ENCODE peak calls at places on chromosomes 2 and 18, in ten cellular contexts. One of them, this sample, is unnamed. For H3K27me3, the result is how much of the 10 kb centered on the place peaks cover.

GRCh38 chr2:172021955-172022354 is 22.2 kb downstream of the METAP1D start:
- DNase-seq in neuronal stem cell: no peak
- DNase-seq in pancreas: no peak
- DNase-seq in uterus: no peak
- DNase-seq in CD8-positive, alpha-beta memory T cell: no peak
- DNase-seq in CD8-positive, alpha-beta T cell: no peak
- DNase-seq in brain microvascular endothelial cell: peak
- DNase-seq in trophoblast cell: no peak
- DNase-seq in left ventricle myocardium inferior: no peak
- DNase-seq in astrocyte: peak
- DNase-seq in this sample: no peak

GRCh38 chr18:33579147-33579867 is 1.3 kb downstream of the ASXL3 start:
- DNase-seq in neuronal stem cell: peak
- DNase-seq in pancreas: no peak
- DNase-seq in uterus: no peak
- DNase-seq in CD8-positive, alpha-beta memory T cell: no peak
- DNase-seq in CD8-positive, alpha-beta T cell: no peak
- DNase-seq in brain microvascular endothelial cell: no peak
- DNase-seq in trophoblast cell: no peak
- DNase-seq in left ventricle myocardium inferior: no peak
- DNase-seq in astrocyte: no peak
- DNase-seq in this sample: no peak

GRCh38 chr18:13223341-13224148 is 5.0 kb downstream of the LDLRAD4 start:
- DNase-seq in neuronal stem cell: no peak
- DNase-seq in pancreas: no peak
- DNase-seq in uterus: peak
- DNase-seq in CD8-positive, alpha-beta memory T cell: no peak
- DNase-seq in CD8-positive, alpha-beta T cell: no peak
- DNase-seq in brain microvascular endothelial cell: no peak
- DNase-seq in trophoblast cell: peak
- DNase-seq in left ventricle myocardium inferior: peak
- DNase-seq in astrocyte: no peak
- DNase-seq in this sample: no peak

GRCh38 chr18:54945726-54946125 is 13.5 kb downstream of the CCDC68 start:
- DNase-seq in neuronal stem cell: no peak
- DNase-seq in pancreas: no peak
- DNase-seq in uterus: no peak
- DNase-seq in CD8-positive, alpha-beta memory T cell: no peak
- DNase-seq in CD8-positive, alpha-beta T cell: no peak
- DNase-seq in brain microvascular endothelial cell: no peak
- DNase-seq in trophoblast cell: no peak
- DNase-seq in left ventricle myocardium inferior: no peak
- DNase-seq in astrocyte: no peak
- DNase-seq in this sample: no peak

GRCh38 chr2:99399795-99400194 is 62.6 kb downstream of the EIF5B start:
- DNase-seq in neuronal stem cell: no peak
- DNase-seq in pancreas: no peak
- DNase-seq in uterus: no peak
- DNase-seq in CD8-positive, alpha-beta memory T cell: no peak
- DNase-seq in CD8-positive, alpha-beta T cell: no peak
- DNase-seq in brain microvascular endothelial cell: no peak
- DNase-seq in trophoblast cell: no peak
- DNase-seq in left ventricle myocardium inferior: no peak
- DNase-seq in astrocyte: no peak
- DNase-seq in this sample: no peak

GRCh38 chr2:39243469-39244123 is at the start of gene CDKL4:
- DNase-seq in neuronal stem cell: no peak
- DNase-seq in pancreas: no peak
- DNase-seq in uterus: no peak
- DNase-seq in CD8-positive, alpha-beta memory T cell: no peak
- DNase-seq in CD8-positive, alpha-beta T cell: peak
- DNase-seq in brain microvascular endothelial cell: no peak
- DNase-seq in trophoblast cell: peak
- DNase-seq in left ventricle myocardium inferior: peak
- DNase-seq in astrocyte: no peak
- DNase-seq in this sample: no peak

GRCh38 chr2:17604050-17604449 is 63.6 kb downstream of the VSNL1 start:
- DNase-seq in neuronal stem cell: no peak
- DNase-seq in pancreas: no peak
- DNase-seq in uterus: no peak
- DNase-seq in CD8-positive, alpha-beta memory T cell: no peak
- DNase-seq in CD8-positive, alpha-beta T cell: no peak
- DNase-seq in brain microvascular endothelial cell: no peak
- DNase-seq in trophoblast cell: no peak
- DNase-seq in left ventricle myocardium inferior: no peak
- DNase-seq in astrocyte: no peak
- DNase-seq in this sample: no peak

GRCh38 chr2:164439235-164439634 is 182.0 kb downstream of the GRB14 start:
- DNase-seq in neuronal stem cell: no peak
- DNase-seq in pancreas: no peak
- DNase-seq in uterus: no peak
- DNase-seq in CD8-positive, alpha-beta memory T cell: no peak
- DNase-seq in CD8-positive, alpha-beta T cell: no peak
- DNase-seq in brain microvascular endothelial cell: no peak
- DNase-seq in trophoblast cell: no peak
- DNase-seq in left ventricle myocardium inferior: no peak
- DNase-seq in astrocyte: no peak
- DNase-seq in this sample: no peak

GRCh38 chr2:164599954-164600589 is 21.2 kb downstream of the GRB14 start:
- DNase-seq in neuronal stem cell: peak
- DNase-seq in pancreas: peak
- DNase-seq in uterus: no peak
- DNase-seq in CD8-positive, alpha-beta memory T cell: no peak
- DNase-seq in CD8-positive, alpha-beta T cell: no peak
- DNase-seq in brain microvascular endothelial cell: peak
- DNase-seq in trophoblast cell: peak
- DNase-seq in left ventricle myocardium inferior: no peak
- DNase-seq in astrocyte: peak
- DNase-seq in this sample: no peak

GRCh38 chr18:13273800-13274199 is 55.2 kb downstream of the LDLRAD4 start:
- DNase-seq in neuronal stem cell: no peak
- DNase-seq in pancreas: no peak
- DNase-seq in uterus: no peak
- DNase-seq in CD8-positive, alpha-beta memory T cell: no peak
- DNase-seq in CD8-positive, alpha-beta T cell: peak
- DNase-seq in brain microvascular endothelial cell: no peak
- DNase-seq in trophoblast cell: no peak
- DNase-seq in left ventricle myocardium inferior: no peak
- DNase-seq in astrocyte: no peak
- DNase-seq in this sample: no peak

GRCh38 chr2:234412726-234413125 is 84.2 kb downstream of the ARL4C start:
- DNase-seq in neuronal stem cell: no peak
- DNase-seq in pancreas: no peak
- DNase-seq in uterus: no peak
- DNase-seq in CD8-positive, alpha-beta memory T cell: no peak
- DNase-seq in CD8-positive, alpha-beta T cell: no peak
- DNase-seq in brain microvascular endothelial cell: peak
- DNase-seq in trophoblast cell: no peak
- DNase-seq in left ventricle myocardium inferior: no peak
- DNase-seq in astrocyte: peak
- DNase-seq in this sample: no peak

GRCh38 chr18:8389391-8390340 is 219.6 kb upstream of the RAB12 start:
- DNase-seq in neuronal stem cell: peak
- DNase-seq in pancreas: peak
- DNase-seq in uterus: peak
- DNase-seq in CD8-positive, alpha-beta memory T cell: no peak
- DNase-seq in CD8-positive, alpha-beta T cell: no peak
- DNase-seq in brain microvascular endothelial cell: peak
- DNase-seq in trophoblast cell: peak
- DNase-seq in left ventricle myocardium inferior: peak
- DNase-seq in astrocyte: peak
- DNase-seq in this sample: peak

GRCh38 chr18:32920796-32921787 is 148.3 kb upstream of the KLHL14 start:
- DNase-seq in neuronal stem cell: no peak
- DNase-seq in pancreas: no peak
- DNase-seq in uterus: no peak
- DNase-seq in CD8-positive, alpha-beta memory T cell: no peak
- DNase-seq in CD8-positive, alpha-beta T cell: no peak
- DNase-seq in brain microvascular endothelial cell: peak
- DNase-seq in trophoblast cell: peak
- DNase-seq in left ventricle myocardium inferior: no peak
- DNase-seq in astrocyte: peak
- DNase-seq in this sample: no peak

GRCh38 chr2:44362207-44363015 is 664 bp downstream of the CAMKMT start:
- DNase-seq in neuronal stem cell: no peak
- DNase-seq in pancreas: peak
- DNase-seq in uterus: peak
- DNase-seq in CD8-positive, alpha-beta memory T cell: peak
- DNase-seq in CD8-positive, alpha-beta T cell: peak
- DNase-seq in brain microvascular endothelial cell: peak
- DNase-seq in trophoblast cell: peak
- DNase-seq in left ventricle myocardium inferior: peak
- DNase-seq in astrocyte: peak
- DNase-seq in this sample: peak

GRCh38 chr18:49892148-49892924 is 79.0 kb upstream of the ACAA2 start:
- DNase-seq in neuronal stem cell: no peak
- DNase-seq in pancreas: no peak
- DNase-seq in uterus: no peak
- DNase-seq in CD8-positive, alpha-beta memory T cell: no peak
- DNase-seq in CD8-positive, alpha-beta T cell: no peak
- DNase-seq in brain microvascular endothelial cell: no peak
- DNase-seq in trophoblast cell: peak
- DNase-seq in left ventricle myocardium inferior: no peak
- DNase-seq in astrocyte: peak
- DNase-seq in this sample: no peak

GRCh38 chr2:157592983-157593382 is 35.7 kb downstream of the ACVR1C start:
- DNase-seq in neuronal stem cell: no peak
- DNase-seq in pancreas: no peak
- DNase-seq in uterus: no peak
- DNase-seq in CD8-positive, alpha-beta memory T cell: no peak
- DNase-seq in CD8-positive, alpha-beta T cell: no peak
- DNase-seq in brain microvascular endothelial cell: peak
- DNase-seq in trophoblast cell: peak
- DNase-seq in left ventricle myocardium inferior: no peak
- DNase-seq in astrocyte: no peak
- DNase-seq in this sample: no peak
- H3K27me3 ChIP-seq in neuronal stem cell: under half
- H3K27me3 ChIP-seq in pancreas: under half
- H3K27me3 ChIP-seq in uterus: under half
- H3K27me3 ChIP-seq in CD8-positive, alpha-beta memory T cell: under half
- H3K27me3 ChIP-seq in CD8-positive, alpha-beta T cell: under half
- H3K27me3 ChIP-seq in brain microvascular endothelial cell: under half
- H3K27me3 ChIP-seq in trophoblast cell: under half
- H3K27me3 ChIP-seq in left ventricle myocardium inferior: under half
- H3K27me3 ChIP-seq in astrocyte: under half
- H3K27me3 ChIP-seq in this sample: under half

GRCh38 chr2:138490673-138491494 is 10.7 kb upstream of the SPOPL start:
- DNase-seq in neuronal stem cell: no peak
- DNase-seq in pancreas: no peak
- DNase-seq in uterus: no peak
- DNase-seq in CD8-positive, alpha-beta memory T cell: no peak
- DNase-seq in CD8-positive, alpha-beta T cell: no peak
- DNase-seq in brain microvascular endothelial cell: no peak
- DNase-seq in trophoblast cell: peak
- DNase-seq in left ventricle myocardium inferior: no peak
- DNase-seq in astrocyte: no peak
- DNase-seq in this sample: no peak
- H3K27ac ChIP-seq in neuronal stem cell: no peak
- H3K27ac ChIP-seq in pancreas: no peak
- H3K27ac ChIP-seq in uterus: no peak
- H3K27ac ChIP-seq in CD8-positive, alpha-beta memory T cell: no peak
- H3K27ac ChIP-seq in CD8-positive, alpha-beta T cell: no peak
- H3K27ac ChIP-seq in brain microvascular endothelial cell: no peak
- H3K27ac ChIP-seq in trophoblast cell: no peak
- H3K27ac ChIP-seq in left ventricle myocardium inferior: no peak
- H3K27ac ChIP-seq in astrocyte: no peak
- H3K27ac ChIP-seq in this sample: no peak

DNA sequence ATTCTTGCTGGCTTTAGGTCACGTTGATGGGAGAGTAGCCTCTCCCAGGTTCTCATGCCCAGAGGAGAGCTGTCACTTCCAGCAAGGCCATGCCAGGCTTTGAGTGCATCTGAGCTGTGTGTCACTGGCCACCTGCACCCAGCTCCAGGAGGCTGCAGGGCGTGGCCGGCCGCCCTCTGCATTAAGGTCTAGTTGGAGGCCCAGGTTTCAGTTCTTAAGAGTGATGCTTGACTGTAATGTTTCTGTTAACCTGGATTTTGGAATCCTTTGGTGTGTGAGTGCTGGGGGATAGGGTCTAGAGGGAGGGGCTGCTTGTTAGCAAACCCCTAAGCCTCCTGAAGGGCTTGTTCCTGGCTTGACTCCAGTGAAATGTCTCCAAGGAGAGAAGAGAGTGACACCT is 140.1 kb downstream of the ACOXL start:
- DNase-seq in neuronal stem cell: no peak
- DNase-seq in pancreas: no peak
- DNase-seq in uterus: no peak
- DNase-seq in CD8-positive, alpha-beta memory T cell: no peak
- DNase-seq in CD8-positive, alpha-beta T cell: no peak
- DNase-seq in brain microvascular endothelial cell: no peak
- DNase-seq in trophoblast cell: no peak
- DNase-seq in left ventricle myocardium inferior: no peak
- DNase-seq in astrocyte: no peak
- DNase-seq in this sample: no peak
- H3K27me3 ChIP-seq in neuronal stem cell: under half
- H3K27me3 ChIP-seq in pancreas: under half
- H3K27me3 ChIP-seq in uterus: under half
- H3K27me3 ChIP-seq in CD8-positive, alpha-beta memory T cell: under half
- H3K27me3 ChIP-seq in CD8-positive, alpha-beta T cell: under half
- H3K27me3 ChIP-seq in brain microvascular endothelial cell: under half
- H3K27me3 ChIP-seq in trophoblast cell: under half
- H3K27me3 ChIP-seq in left ventricle myocardium inferior: under half
- H3K27me3 ChIP-seq in astrocyte: under half
- H3K27me3 ChIP-seq in this sample: under half

GRCh38 chr2:105391058-105391627 is 7.7 kb downstream of the FHL2 start:
- DNase-seq in neuronal stem cell: no peak
- DNase-seq in pancreas: no peak
- DNase-seq in uterus: no peak
- DNase-seq in CD8-positive, alpha-beta memory T cell: no peak
- DNase-seq in CD8-positive, alpha-beta T cell: no peak
- DNase-seq in brain microvascular endothelial cell: peak
- DNase-seq in trophoblast cell: peak
- DNase-seq in left ventricle myocardium inferior: no peak
- DNase-seq in astrocyte: peak
- DNase-seq in this sample: no peak

GRCh38 chr2:105393373-105394055 is 5.3 kb downstream of the FHL2 start:
- DNase-seq in neuronal stem cell: no peak
- DNase-seq in pancreas: no peak
- DNase-seq in uterus: no peak
- DNase-seq in CD8-positive, alpha-beta memory T cell: no peak
- DNase-seq in CD8-positive, alpha-beta T cell: no peak
- DNase-seq in brain microvascular endothelial cell: peak
- DNase-seq in trophoblast cell: peak
- DNase-seq in left ventricle myocardium inferior: peak
- DNase-seq in astrocyte: peak
- DNase-seq in this sample: no peak

GRCh38 chr2:105388971-105389381 is 9.9 kb downstream of the FHL2 start:
- DNase-seq in neuronal stem cell: no peak
- DNase-seq in pancreas: no peak
- DNase-seq in uterus: no peak
- DNase-seq in CD8-positive, alpha-beta memory T cell: no peak
- DNase-seq in CD8-positive, alpha-beta T cell: no peak
- DNase-seq in brain microvascular endothelial cell: peak
- DNase-seq in trophoblast cell: peak
- DNase-seq in left ventricle myocardium inferior: no peak
- DNase-seq in astrocyte: peak
- DNase-seq in this sample: no peak

GRCh38 chr2:105391763-105392662 is 6.8 kb downstream of the FHL2 start:
- DNase-seq in neuronal stem cell: no peak
- DNase-seq in pancreas: no peak
- DNase-seq in uterus: no peak
- DNase-seq in CD8-positive, alpha-beta memory T cell: no peak
- DNase-seq in CD8-positive, alpha-beta T cell: no peak
- DNase-seq in brain microvascular endothelial cell: no peak
- DNase-seq in trophoblast cell: peak
- DNase-seq in left ventricle myocardium inferior: no peak
- DNase-seq in astrocyte: no peak
- DNase-seq in this sample: no peak

GRCh38 chr2:105390454-105390853 is 8.4 kb downstream of the FHL2 start:
- DNase-seq in neuronal stem cell: no peak
- DNase-seq in pancreas: no peak
- DNase-seq in uterus: no peak
- DNase-seq in CD8-positive, alpha-beta memory T cell: no peak
- DNase-seq in CD8-positive, alpha-beta T cell: no peak
- DNase-seq in brain microvascular endothelial cell: no peak
- DNase-seq in trophoblast cell: no peak
- DNase-seq in left ventricle myocardium inferior: no peak
- DNase-seq in astrocyte: no peak
- DNase-seq in this sample: no peak
- H3K27ac ChIP-seq in neuronal stem cell: no peak
- H3K27ac ChIP-seq in pancreas: no peak
- H3K27ac ChIP-seq in uterus: peak
- H3K27ac ChIP-seq in CD8-positive, alpha-beta memory T cell: no peak
- H3K27ac ChIP-seq in CD8-positive, alpha-beta T cell: no peak
- H3K27ac ChIP-seq in brain microvascular endothelial cell: peak
- H3K27ac ChIP-seq in trophoblast cell: peak
- H3K27ac ChIP-seq in left ventricle myocardium inferior: peak
- H3K27ac ChIP-seq in astrocyte: peak
- H3K27ac ChIP-seq in this sample: no peak